ENCODE peak calls at places on chromosome 6, in four cellular contexts. M is fibroblast of lung, L is PC-9, T is A549. I is an unnamed sample.

GRCh38 chr6:15952231-15953151 is 176.4 kb upstream of the MYLIP start:
- DNase-seq in M (no peak), L (no peak), T (no peak), I (no peak)

GRCh38 chr6:117267766-117268534 is 2.6 kb downstream of the VGLL2 start:
- DNase-seq in M (no peak), L (no peak), T (no peak), I (no peak)

GRCh38 chr6:28943557-28944411 is 20.0 kb upstream of the TRIM27 start:
- DNase-seq in M (peak), L (peak), T (peak), I (peak)

GRCh38 chr6:30494275-30494990 is 5.1 kb downstream of the HLA-E start:
- DNase-seq in M (no peak), L (no peak), T (no peak), I (no peak)

GRCh38 chr6:782141-782540 is 89.2 kb upstream of the EXOC2 start:
- DNase-seq in M (peak), L (no peak), T (no peak), I (no peak)

GRCh38 chr6:168326294-168327261 is 7.0 kb upstream of the DACT2 start:
- DNase-seq in M (no peak), L (no peak), T (peak), I (peak)

GRCh38 chr6:127302728-127303675 is 36.3 kb downstream of the RNF146 start:
- DNase-seq in M (peak), L (peak), T (peak), I (peak)

GRCh38 chr6:7050911-7051779 is 56.6 kb upstream of the RREB1 start:
- DNase-seq in M (peak), L (peak), T (peak), I (peak)

GRCh38 chr6:167956983-167957492 is 40.4 kb upstream of the KIF25 start:
- DNase-seq in M (no peak), L (no peak), T (peak), I (peak)

GRCh38 chr6:125867483-125867935 is 76.7 kb downstream of the NCOA7 start:
- DNase-seq in M (peak), L (peak), T (peak), I (peak)

GRCh38 chr6:5626727-5627426 is 365.6 kb downstream of the FARS2 start:
- DNase-seq in M (no peak), L (no peak), T (no peak), I (no peak)

DNA sequence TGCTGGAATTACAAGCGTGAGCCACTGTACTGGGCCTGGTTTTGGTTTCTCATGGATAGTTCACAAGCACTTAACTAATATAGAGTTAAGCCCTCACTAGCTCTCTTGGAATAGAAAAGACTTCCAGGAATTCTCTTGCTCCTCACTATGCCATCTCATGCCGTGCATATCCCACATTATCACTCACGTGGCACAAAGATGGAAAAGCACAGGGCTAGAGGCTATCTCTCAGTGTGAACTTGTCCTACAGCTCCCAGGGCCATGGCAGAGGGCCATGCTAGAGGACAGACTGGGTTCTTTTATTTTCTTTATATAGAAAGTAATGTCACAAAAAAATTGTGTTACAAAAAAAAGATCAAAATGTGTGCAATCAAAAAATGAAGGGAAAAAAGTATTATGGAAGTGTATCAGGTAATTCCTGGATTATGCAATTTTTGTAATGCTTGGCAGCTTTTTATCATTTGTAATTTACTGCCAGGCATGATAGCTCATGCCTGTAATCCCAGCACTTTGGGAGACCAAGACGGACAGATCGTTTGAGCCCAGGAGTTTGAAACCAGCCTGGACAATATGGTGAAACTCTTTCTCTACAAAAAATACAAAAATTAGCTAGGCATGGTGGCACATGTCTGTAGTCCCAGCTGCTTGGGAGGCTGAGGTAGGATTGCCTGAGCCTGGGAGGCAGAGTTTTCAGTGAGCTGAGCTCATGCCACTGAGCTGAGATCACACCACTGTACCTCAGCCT is 6.4 kb upstream of the SLC2A12 start:
- DNase-seq in M (no peak), L (no peak), T (no peak), I (no peak)
- H3K27ac ChIP-seq in M (no peak), L (no peak), T (peak), I (no peak)

GRCh38 chr6:17341117-17341805 is 52.1 kb upstream of the CAP2 start:
- DNase-seq in M (no peak), L (no peak), T (no peak), I (no peak)

GRCh38 chr6:17343215-17343614 is 50.2 kb upstream of the CAP2 start:
- DNase-seq in M (no peak), L (no peak), T (no peak), I (no peak)

GRCh38 chr6:17339308-17339670 is 54.1 kb upstream of the CAP2 start:
- DNase-seq in M (no peak), L (no peak), T (no peak), I (no peak)

GRCh38 chr6:17347012-17347411 is 46.4 kb upstream of the CAP2 start:
- DNase-seq in M (no peak), L (no peak), T (no peak), I (no peak)

DNA sequence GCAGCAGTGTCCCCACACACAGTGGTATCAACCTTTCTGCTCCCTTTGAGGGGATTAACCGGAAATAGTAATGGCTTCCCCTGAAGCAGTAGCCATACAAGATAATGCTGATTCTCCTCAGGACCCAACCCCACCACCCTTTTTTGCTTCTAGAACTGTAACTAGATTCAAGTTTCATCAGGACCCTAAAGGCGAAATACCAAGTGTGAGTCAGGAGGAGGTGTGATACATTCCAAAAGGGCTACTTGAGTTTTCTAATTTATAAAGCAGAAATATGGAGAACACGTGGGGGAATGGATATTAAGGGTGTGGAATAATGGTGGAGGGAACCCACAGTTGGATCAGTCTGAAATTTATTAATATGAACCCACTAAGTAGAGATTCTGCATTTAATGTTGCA is 51.5 kb upstream of the CAP2 start:
- DNase-seq in M (no peak), L (no peak), T (no peak), I (no peak)
- H3K4me2 ChIP-seq in M (no peak), L (no peak), T (no peak), I (no peak)

GRCh38 chr6:21595265-21595950 is 1.9 kb downstream of the SOX4 start:
- DNase-seq in M (no peak), L (peak), T (peak), I (peak)
- TF ChIP-seq CTCF in M (no peak), L (no peak), T (no peak), I (no peak)

GRCh38 chr6:96562886-96563285 is at the start of gene FHL5:
- DNase-seq in M (peak), L (no peak), T (no peak), I (no peak)

GRCh38 chr6:96563853-96564252 is 925 bp downstream of the FHL5 start:
- DNase-seq in M (no peak), L (no peak), T (no peak), I (no peak)
- H3K27ac ChIP-seq in M (no peak), L (no peak), T (no peak), I (no peak)

DNA sequence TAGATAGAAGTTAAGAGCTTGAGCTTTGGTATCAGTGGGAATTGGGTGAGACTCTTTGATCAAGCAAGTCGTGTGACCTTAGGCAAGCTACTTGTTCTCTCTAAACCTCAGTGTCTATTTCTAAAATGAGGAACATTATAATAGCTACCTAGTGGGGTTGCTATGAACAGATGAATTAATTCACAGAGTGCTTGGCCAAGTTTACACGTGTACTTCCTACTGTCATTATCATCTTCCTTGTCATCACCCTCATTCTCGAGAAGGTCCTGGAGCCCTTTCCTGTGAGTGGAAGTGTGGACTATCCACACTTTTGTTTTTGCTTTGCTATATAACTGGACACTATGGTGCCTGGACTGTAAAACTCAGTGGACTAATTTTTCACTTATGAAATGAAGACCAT is 64.0 kb downstream of the BCKDHB start:
- DNase-seq in M (no peak), L (no peak), T (no peak), I (no peak)
- H3K4me2 ChIP-seq in M (no peak), L (no peak), T (no peak), I (no peak)

GRCh38 chr6:122947355-122947754 is 48.7 kb upstream of the CLVS2 start:
- DNase-seq in M (no peak), L (peak), T (peak), I (peak)
- TF ChIP-seq CTCF in M (no peak), L (peak), T (no peak), I (peak)

DNA sequence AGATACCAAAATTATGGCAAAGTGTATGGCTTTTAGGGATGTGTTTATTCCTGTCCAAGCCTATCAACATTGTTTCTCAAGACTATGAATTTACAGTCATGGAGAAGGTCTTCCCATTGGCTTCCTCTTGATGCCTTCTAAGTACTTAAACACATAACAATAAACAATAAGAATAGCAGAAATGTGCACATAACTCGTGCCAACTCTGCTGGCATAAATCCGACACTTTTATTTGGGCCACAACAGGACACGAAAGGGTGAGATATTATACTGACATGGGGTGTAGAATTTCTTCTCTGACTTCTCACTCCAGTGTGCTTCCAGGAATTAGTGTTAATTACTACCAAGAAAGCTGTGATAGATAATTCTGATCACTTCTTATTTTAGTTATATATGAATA is 695.9 kb upstream of the SLC35B3 start:
- DNase-seq in M (no peak), L (no peak), T (no peak), I (no peak)
- H3K27ac ChIP-seq in M (no peak), L (no peak), T (no peak), I (no peak)

DNA sequence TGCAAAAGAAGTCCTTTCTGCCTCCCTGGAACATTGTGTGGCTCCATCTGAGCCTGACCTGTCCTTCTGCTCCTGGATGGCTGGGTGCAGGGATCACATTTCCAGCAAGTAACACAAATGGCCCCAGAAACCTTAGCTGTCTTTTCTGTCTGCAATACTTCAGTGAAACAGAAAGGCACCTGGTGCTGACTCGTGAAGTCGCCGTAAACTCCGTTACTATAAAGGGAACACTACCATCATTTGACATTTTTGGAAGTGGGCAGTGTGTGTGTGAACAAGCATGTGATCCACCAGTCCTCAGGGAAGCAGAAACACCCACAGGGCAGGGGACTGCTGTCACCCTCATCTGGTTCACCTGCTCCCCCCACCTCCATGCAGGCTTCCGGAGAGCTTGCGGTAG is 23.9 kb downstream of the SERPINB6 start:
- DNase-seq in M (no peak), L (no peak), T (no peak), I (no peak)
- H3K4me2 ChIP-seq in M (no peak), L (no peak), T (no peak), I (no peak)